ENCODE peak calls at places on chromosomes 2 and 18, in four cellular contexts. A is HEK293T, Z is K562, K is HepG2. J is an unnamed sample.
A peak's percentile ranks its signal among the peaks of the same experiment; 100 is the strongest.

GRCh38 chr2:105546623-105546964 is 147.7 kb upstream of the FHL2 start:
- DNase-seq in A (no peak), Z (no peak), K (no peak), J (no peak)

GRCh38 chr2:109351164-109351756 is 222.3 kb downstream of the SH3RF3 start:
- DNase-seq in A (no peak), Z (no peak), K (no peak), J (no peak)

GRCh38 chr2:101200714-101201113 is 49.5 kb upstream of the TBC1D8 start:
- DNase-seq in A (no peak), Z (no peak), K (no peak), J (no peak)

GRCh38 chr18:75324211-75324610 is 103.3 kb downstream of the SMIM21 start:
- DNase-seq in A (no peak), Z (no peak), K (no peak), J (no peak)

GRCh38 chr18:48079885-48080284 is 149.4 kb upstream of the SMAD2 start:
- DNase-seq in A (no peak), Z (no peak), K (no peak), J (no peak)

GRCh38 chr18:32378705-32379104 is 92.0 kb downstream of the GAREM1 start:
- DNase-seq in A (no peak), Z (no peak), K (peak; percentile 66), J (no peak)

GRCh38 chr2:46850742-46851141 is 64.9 kb downstream of the MCFD2 start:
- DNase-seq in A (no peak), Z (peak; percentile 62), K (no peak), J (no peak)

GRCh38 chr18:73365018-73365417 is 497.2 kb upstream of the NETO1 start:
- DNase-seq in A (no peak), Z (no peak), K (no peak), J (no peak)

GRCh38 chr18:63823516-63824219 is 48.5 kb downstream of the SERPINB7 start:
- DNase-seq in A (peak; percentile 4), Z (peak; percentile 6), K (peak; percentile 2), J (peak; percentile 45)

GRCh38 chr2:233867993-233868532 is at the start of gene MSL3B:
- DNase-seq in A (peak; percentile 60), Z (peak; percentile 76), K (no peak), J (peak; percentile 31)

GRCh38 chr2:85754313-85755095 is 713 bp downstream of the ATOH8 start:
- DNase-seq in A (peak; percentile 58), Z (peak; percentile 43), K (peak; percentile 77), J (peak; percentile 68)

GRCh38 chr2:206993512-206993911 is 54.2 kb downstream of the CPO start:
- DNase-seq in A (no peak), Z (no peak), K (no peak), J (no peak)

GRCh38 chr2:12501469-12502147 is 215.1 kb upstream of the TRIB2 start:
- DNase-seq in A (no peak), Z (no peak), K (no peak), J (no peak)

GRCh38 chr2:46643951-46644350 is 164.6 kb downstream of the TMEM247 start:
- DNase-seq in A (no peak), Z (no peak), K (no peak), J (no peak)

GRCh38 chr2:160371251-160372009 is 122.2 kb downstream of the RBMS1 start:
- DNase-seq in A (peak; percentile 25), Z (no peak), K (no peak), J (no peak)

GRCh38 chr2:218026676-218027425 is 24.1 kb upstream of the TNS1 start:
- DNase-seq in A (no peak), Z (no peak), K (no peak), J (peak; percentile 8)

GRCh38 chr2:173159794-173160463 is 84.3 kb downstream of the MAP3K20 start:
- DNase-seq in A (peak; percentile 10), Z (no peak), K (peak; percentile 25), J (no peak)

GRCh38 chr18:58045265-58046086 is 1.4 kb downstream of the NEDD4L start:
- DNase-seq in A (no peak), Z (no peak), K (peak; percentile 41), J (peak; percentile 66)

GRCh38 chr18:9757851-9758587 is 49.9 kb downstream of the RAB31 start:
- DNase-seq in A (no peak), Z (peak; percentile 36), K (no peak), J (no peak)

GRCh38 chr2:185667452-185667851 is 71.2 kb upstream of the FSIP2 start:
- DNase-seq in A (no peak), Z (no peak), K (no peak), J (no peak)

GRCh38 chr18:59705145-59705544 is 7.9 kb upstream of the CCBE1 start:
- DNase-seq in A (no peak), Z (no peak), K (no peak), J (no peak)

GRCh38 chr2:122263746-122264145 is 508.3 kb downstream of the TSN start:
- DNase-seq in A (no peak), Z (no peak), K (no peak), J (no peak)

GRCh38 chr18:44564922-44565321 is 115.8 kb upstream of the SETBP1 start:
- DNase-seq in A (no peak), Z (no peak), K (no peak), J (no peak)

GRCh38 chr2:189149981-189150380 is 29.6 kb downstream of the COL5A2 start:
- DNase-seq in A (no peak), Z (no peak), K (no peak), J (no peak)

DNA sequence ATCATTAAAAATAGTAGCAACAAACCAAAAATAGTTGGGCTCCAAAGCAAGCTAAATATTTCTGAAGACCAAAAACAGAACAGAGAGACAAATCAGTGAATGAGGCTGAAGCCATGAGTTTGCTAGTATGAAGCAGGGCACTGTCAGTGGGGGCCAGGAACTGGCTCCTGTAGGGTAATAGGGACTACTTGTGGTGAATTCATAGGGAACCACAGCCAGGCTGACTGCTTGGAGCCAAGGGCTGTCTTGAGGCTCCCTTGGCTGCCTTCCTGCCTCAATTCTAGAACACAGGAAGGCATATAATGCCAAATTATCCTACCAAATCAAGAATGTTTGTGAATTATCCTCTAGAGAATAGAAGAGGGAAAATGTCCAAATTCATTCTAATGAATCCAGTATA is 406.0 kb downstream of the CCDC85A start:
- DNase-seq in A (no peak), Z (no peak), K (no peak), J (no peak)
- TF ChIP-seq ELF4 in A (no peak), Z (no peak), K (no peak), J (no peak)

GRCh38 chr2:241082338-241083090 is 19.6 kb downstream of the MTERF4 start:
- DNase-seq in A (no peak), Z (no peak), K (no peak), J (no peak)

GRCh38 chr2:241081643-241082337 is 20.3 kb downstream of the MTERF4 start:
- DNase-seq in A (no peak), Z (no peak), K (no peak), J (no peak)

GRCh38 chr2:241083091-241083415 is 19.0 kb downstream of the MTERF4 start:
- DNase-seq in A (no peak), Z (no peak), K (no peak), J (no peak)

GRCh38 chr2:241081190-241081642 is 20.9 kb downstream of the MTERF4 start:
- DNase-seq in A (no peak), Z (no peak), K (no peak), J (no peak)

DNA sequence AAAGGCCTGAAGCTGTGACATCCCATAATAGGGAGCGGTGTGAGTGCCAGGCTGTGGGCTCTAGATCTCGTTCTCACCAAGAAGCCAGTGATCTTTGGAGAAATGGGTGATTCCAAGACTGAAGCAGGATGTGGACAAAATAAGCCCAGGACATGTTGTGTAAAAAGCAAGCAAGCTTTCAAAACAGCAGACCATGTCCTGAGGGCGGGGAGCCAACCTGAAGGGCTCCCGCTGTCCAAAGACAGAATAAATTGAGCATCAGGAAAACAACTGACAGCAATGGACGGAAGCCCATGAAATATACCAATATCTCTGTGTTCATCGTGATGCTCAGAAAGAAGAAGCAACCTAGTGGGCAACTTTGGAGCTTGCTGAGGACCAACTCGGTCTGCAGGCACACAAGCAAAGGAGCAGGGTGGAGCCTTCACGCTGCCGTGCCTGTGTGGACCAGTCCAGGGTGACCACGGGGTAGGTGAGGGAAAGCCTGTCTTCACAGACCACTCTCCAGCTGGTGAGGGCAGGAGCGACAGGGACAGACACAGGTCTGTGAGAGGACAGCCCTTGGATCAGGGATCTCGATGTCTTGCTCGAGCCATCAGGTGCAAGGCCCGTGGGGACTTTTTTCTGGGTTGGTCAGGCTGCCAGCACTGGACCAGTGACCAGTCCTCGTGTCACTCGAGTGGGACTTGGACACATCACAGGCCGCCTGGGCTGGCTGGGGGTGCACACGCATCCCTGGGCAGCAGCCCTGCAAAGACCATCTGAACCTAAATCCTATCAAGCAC is 21.5 kb downstream of the MTERF4 start:
- DNase-seq in A (no peak), Z (no peak), K (no peak), J (no peak)
- TF ChIP-seq ELF4 in A (no peak), Z (no peak), K (no peak), J (no peak)

GRCh38 chr18:50307400-50307737 is 19.9 kb upstream of the CXXC1 start:
- DNase-seq in A (no peak), Z (no peak), K (no peak), J (no peak)
- TF ChIP-seq ELF4 in A (no peak), Z (no peak), K (no peak), J (no peak)

GRCh38 chr18:33594799-33595198 is 16.8 kb downstream of the ASXL3 start:
- DNase-seq in A (no peak), Z (no peak), K (no peak), J (no peak)
- TF ChIP-seq ELF4 in A (no peak), Z (no peak), K (no peak), J (no peak)

DNA sequence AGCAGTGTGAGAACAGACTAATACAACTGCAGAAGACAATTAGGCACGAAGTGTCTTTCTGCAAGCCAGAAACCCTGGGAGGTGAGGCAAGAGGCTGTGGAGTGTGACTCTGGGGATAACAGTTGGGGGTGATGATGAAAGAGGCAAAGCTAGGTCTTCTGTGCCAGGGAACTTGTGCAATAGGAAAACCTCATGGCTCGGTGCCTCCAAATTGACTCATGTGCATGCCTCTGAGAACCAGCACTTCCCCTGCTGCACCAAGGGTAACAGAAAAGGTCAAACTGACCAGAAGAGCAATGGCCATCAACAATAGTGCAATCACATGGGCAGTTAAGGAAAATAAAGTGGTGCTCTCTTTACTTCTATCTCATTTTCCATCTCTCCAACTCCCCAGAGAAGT is 136.4 kb downstream of the SCG2 start:
- DNase-seq in A (no peak), Z (no peak), K (no peak), J (no peak)
- TF ChIP-seq ELF4 in A (no peak), Z (no peak), K (no peak), J (no peak)

DNA sequence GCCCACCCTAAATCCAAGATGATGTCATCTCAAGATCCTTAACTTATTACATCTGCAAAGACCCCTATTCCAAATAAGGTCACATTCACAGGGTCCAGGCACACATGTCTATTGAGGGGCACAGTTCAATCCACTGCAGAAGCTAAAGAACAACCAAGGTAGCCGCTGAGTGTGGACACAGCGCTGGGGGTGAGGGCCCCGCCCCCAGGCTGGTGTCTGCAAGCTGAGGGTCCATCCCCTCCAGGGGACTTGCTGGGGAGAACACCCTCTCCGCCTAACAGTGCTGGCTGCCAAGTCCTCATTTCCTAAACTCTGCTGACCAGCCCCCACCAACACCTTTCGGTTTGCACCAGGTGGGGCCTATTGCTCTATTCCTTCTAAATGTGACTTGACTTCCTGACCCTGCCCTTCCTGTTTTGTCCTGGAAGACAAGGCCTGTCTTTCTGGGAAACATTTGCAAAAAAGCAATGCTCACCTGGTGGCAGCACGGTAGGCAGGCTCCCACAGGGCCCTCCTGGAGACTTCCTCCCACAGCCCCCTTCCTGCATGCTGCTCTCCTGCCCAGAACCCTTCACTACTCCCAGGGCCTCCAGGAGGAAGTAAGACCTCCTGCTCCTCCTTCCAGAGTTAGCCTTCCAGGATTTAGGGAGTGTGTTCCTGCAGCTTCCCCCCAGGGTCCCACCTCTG is 24.4 kb upstream of the TEX44 start:
- DNase-seq in A (no peak), Z (no peak), K (no peak), J (no peak)
- TF ChIP-seq ELF4 in A (no peak), Z (no peak), K (no peak), J (no peak)